ENCODE peak calls at places on chromosomes 5 and 9, in four cellular contexts. Z is HCT116, Y is mesendoderm, R is SK-N-SH. T is an unnamed sample.

GRCh38 chr9:133792721-133793470 is 54.7 kb upstream of the SARDH start:
- DNase-seq in Z (peak; percentile 16), Y (peak; percentile 47), R (peak; percentile 92), T (peak; percentile 89)

GRCh38 chr9:72557549-72557948 is 36.1 kb downstream of the TMC1 start:
- DNase-seq in Z (peak; percentile 94), Y (peak; percentile 75), R (no peak), T (peak; percentile 56)

GRCh38 chr5:80067531-80067930 is 32.4 kb downstream of the THBS4 start:
- DNase-seq in Z (no peak), Y (no peak), R (no peak), T (peak; percentile 10)

GRCh38 chr9:5569357-5569756 is 59.0 kb downstream of the PDCD1LG2 start:
- DNase-seq in Z (no peak), Y (no peak), R (no peak), T (no peak)

GRCh38 chr5:158765407-158765806 is 334.3 kb downstream of the EBF1 start:
- DNase-seq in Z (no peak), Y (no peak), R (no peak), T (no peak)

GRCh38 chr5:116271432-116271831 is 186.6 kb downstream of the COMMD10 start:
- DNase-seq in Z (no peak), Y (no peak), R (no peak), T (no peak)

GRCh38 chr9:83479765-83480164 is 58.4 kb downstream of the FRMD3 start:
- DNase-seq in Z (no peak), Y (no peak), R (no peak), T (no peak)

GRCh38 chr5:50751064-50751657 is 84.7 kb downstream of the PARP8 start:
- DNase-seq in Z (peak; percentile 32), Y (peak; percentile 74), R (peak; percentile 48), T (peak; percentile 49)

GRCh38 chr5:175711472-175712312 is 53.8 kb downstream of the HRH2 start:
- DNase-seq in Z (no peak), Y (no peak), R (no peak), T (peak; percentile 26)

GRCh38 chr5:122999947-123000563 is 36.5 kb downstream of the PPIC start:
- DNase-seq in Z (peak; percentile 36), Y (peak; percentile 77), R (no peak), T (peak; percentile 91)

GRCh38 chr9:18623201-18623600 is 149.2 kb downstream of the ADAMTSL1 start:
- DNase-seq in Z (no peak), Y (no peak), R (no peak), T (no peak)

GRCh38 chr5:60903356-60903755 is 41.5 kb downstream of the ERCC8 start:
- DNase-seq in Z (no peak), Y (no peak), R (no peak), T (no peak)

GRCh38 chr5:92890841-92891244 is 690.2 kb downstream of the NR2F1-AS1 start:
- DNase-seq in Z (no peak), Y (no peak), R (no peak), T (no peak)

GRCh38 chr9:113990570-113990907 is 87.6 kb downstream of the AMBP start:
- DNase-seq in Z (no peak), Y (peak; percentile 20), R (no peak), T (no peak)

GRCh38 chr9:76665458-76665857 is 98.8 kb upstream of the PCA3 start:
- DNase-seq in Z (no peak), Y (no peak), R (no peak), T (no peak)

GRCh38 chr5:142544946-142545652 is 140.8 kb downstream of the FGF1 start:
- DNase-seq in Z (no peak), Y (peak; percentile 71), R (no peak), T (no peak)
- H3K9ac ChIP-seq in Z (no peak overlapping the region), Y (no peak overlapping the region), R (peak overlapping the region; percentile 11), T (no peak overlapping the region)

DNA sequence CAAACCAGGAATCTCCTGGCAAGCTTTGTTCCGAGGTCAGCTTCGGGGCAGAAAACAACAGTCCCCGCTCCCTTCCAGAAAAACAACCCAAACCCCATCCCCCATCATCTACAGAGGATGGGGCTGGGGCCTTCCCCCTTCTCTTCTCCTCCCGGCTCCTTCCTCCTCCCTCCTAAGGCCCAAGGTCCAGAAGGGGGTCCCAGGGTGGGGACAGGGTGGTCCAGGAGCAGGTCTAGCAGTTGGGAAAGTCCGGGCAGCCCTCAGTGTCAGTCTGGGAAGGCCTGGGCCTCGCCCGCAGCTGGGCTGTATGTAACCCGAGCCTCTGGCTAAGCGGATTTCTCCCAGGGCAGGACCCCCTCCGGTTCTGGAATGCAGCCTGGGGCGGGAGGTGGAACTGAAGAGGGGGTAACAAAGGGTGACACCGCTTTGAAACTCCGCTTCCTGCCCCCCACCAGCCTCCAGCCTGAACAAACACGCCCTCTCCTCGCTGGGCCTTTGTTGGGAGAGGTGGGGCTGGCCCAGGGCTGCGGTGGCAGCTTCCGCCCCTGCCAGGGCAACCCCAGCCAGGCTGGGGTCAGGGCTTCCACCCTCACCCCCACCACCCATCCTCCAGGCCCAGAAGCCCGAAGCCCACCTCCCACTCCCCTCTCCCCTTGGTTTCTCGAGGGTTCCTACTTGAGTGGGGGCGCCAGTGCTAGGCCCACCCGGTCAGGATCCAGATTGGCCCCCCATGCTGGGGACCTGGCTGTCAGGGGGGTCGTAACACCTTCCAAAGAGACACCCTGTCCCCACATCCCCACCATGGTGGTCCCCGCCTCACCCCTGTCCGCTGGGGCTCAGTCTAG is 63.5 kb downstream of the C9orf50 start:
- DNase-seq in Z (peak; percentile 89), Y (peak; percentile 98), R (no peak), T (peak; percentile 99)
- H3K9ac ChIP-seq in Z (peak overlapping the region; percentile 69), Y (peak overlapping the region; percentile 83), R (peak overlapping the region; percentile 55), T (peak overlapping the region; percentile 66)

GRCh38 chr5:15693933-15694332 is 194.0 kb downstream of the FBXL7 start:
- DNase-seq in Z (no peak), Y (peak; percentile 54), R (no peak), T (peak; percentile 62)
- H3K9ac ChIP-seq in Z (no peak overlapping the region), Y (no peak overlapping the region), R (no peak overlapping the region), T (no peak overlapping the region)

GRCh38 chr5:178992291-178992895 is 2.7 kb downstream of the GRM6 start:
- DNase-seq in Z (no peak), Y (no peak), R (no peak), T (no peak)

GRCh38 chr5:178990491-178990890 is 4.6 kb downstream of the GRM6 start:
- DNase-seq in Z (no peak), Y (no peak), R (no peak), T (no peak)

GRCh38 chr5:178993236-178993765 is 1.8 kb downstream of the GRM6 start:
- DNase-seq in Z (no peak), Y (no peak), R (no peak), T (no peak)

GRCh38 chr5:178989311-178989710 is 5.8 kb downstream of the GRM6 start:
- DNase-seq in Z (no peak), Y (no peak), R (no peak), T (no peak)

GRCh38 chr5:178991190-178992145 is 3.7 kb downstream of the GRM6 start:
- DNase-seq in Z (no peak), Y (no peak), R (no peak), T (no peak)
- H3K9ac ChIP-seq in Z (no peak overlapping the region), Y (no peak overlapping the region), R (no peak overlapping the region), T (no peak overlapping the region)

DNA sequence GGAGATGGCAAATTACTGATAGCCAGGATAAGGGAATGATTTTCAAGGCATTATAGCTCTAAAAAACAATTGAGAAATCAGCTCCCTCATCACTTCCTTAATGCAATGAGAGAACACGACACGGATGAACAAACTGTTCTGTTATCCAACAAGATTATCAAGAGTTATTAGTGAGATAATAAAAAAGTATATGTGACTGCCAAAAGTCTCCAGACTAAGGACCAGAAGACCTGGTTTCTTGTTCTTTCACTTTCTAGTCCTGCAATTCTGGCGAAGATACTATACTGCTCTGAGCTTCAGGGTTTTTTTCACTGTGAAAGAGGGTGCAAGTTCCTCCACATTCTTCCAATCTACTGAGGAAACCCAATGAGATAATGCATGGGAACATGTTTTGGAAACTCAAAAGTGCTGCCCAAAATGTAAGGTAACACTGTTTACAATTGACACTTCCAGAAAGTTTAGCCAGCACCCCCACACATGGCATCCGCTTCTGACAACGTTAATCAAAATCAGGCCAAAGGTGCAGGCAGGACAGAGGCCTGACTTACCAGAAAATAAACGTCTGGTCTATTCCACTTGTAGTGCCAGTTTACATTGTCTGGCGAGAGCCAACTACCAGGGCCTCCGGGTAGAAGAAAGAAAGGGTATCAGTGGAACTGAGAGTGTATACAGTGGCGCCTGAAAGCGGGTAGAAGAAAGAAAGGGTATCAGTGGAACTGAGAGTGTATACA is 254.3 kb downstream of the DOCK8 start:
- DNase-seq in Z (no peak), Y (no peak), R (no peak), T (no peak)
- H3K9ac ChIP-seq in Z (no peak overlapping the region), Y (peak overlapping the region; percentile 39), R (no peak overlapping the region), T (no peak overlapping the region)

DNA sequence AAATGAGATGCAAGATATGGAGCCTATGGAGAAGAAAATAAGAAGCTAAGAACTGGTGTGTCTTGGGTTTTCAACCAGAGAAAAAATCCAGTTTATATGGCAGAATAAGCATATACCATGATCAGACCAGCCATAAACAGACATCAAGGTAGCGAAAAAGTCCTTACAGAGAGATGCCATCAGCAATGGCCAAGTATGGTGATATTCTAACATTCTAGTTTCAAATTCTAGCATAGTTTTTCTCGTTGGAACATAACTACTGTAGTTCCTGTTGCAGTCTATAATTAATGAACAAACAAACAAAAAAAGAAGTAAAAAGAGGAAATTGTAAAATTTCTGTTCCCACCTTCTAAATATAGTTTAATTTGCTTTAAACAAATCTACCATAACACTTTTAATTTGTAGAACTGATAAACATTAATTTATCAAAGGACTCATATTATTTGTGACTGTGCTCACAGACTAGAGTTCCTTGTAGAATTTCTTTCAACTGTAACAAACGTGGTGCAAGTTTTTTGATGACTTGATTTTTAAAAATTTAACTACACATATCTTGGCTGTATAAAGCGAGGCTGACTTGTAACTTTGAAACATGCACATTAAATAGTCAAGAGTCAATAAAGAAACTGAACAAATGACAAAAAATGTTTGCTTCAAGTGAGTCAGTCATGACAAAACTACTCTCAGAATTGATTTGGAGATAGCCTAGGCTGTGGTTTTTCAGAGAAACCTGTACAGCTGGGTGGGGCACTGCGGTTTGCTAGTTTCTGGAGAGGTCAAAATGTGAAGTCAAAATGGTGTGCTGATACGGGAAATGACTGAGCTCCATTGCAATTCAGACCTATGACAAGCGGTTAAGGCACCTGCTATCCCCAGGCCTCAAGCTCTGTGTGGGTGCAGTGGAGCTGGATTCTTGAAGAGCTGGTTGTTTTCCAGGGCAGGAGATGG is 10.1 kb upstream of the CD180 start:
- DNase-seq in Z (peak; percentile 82), Y (no peak), R (no peak), T (no peak)
- H3K9ac ChIP-seq in Z (no peak overlapping the region), Y (no peak overlapping the region), R (no peak overlapping the region), T (no peak overlapping the region)

GRCh38 chr9:89428901-89429890 is 68.7 kb downstream of the SEMA4D start:
- DNase-seq in Z (no peak), Y (peak; percentile 95), R (no peak), T (peak; percentile 92)

GRCh38 chr9:89426389-89426961 is 71.4 kb downstream of the SEMA4D start:
- DNase-seq in Z (no peak), Y (no peak), R (no peak), T (no peak)

GRCh38 chr9:89428222-89428761 is 69.6 kb downstream of the SEMA4D start:
- DNase-seq in Z (no peak), Y (no peak), R (no peak), T (no peak)

GRCh38 chr9:89425921-89426388 is 72.0 kb downstream of the SEMA4D start:
- DNase-seq in Z (no peak), Y (no peak), R (no peak), T (no peak)

DNA sequence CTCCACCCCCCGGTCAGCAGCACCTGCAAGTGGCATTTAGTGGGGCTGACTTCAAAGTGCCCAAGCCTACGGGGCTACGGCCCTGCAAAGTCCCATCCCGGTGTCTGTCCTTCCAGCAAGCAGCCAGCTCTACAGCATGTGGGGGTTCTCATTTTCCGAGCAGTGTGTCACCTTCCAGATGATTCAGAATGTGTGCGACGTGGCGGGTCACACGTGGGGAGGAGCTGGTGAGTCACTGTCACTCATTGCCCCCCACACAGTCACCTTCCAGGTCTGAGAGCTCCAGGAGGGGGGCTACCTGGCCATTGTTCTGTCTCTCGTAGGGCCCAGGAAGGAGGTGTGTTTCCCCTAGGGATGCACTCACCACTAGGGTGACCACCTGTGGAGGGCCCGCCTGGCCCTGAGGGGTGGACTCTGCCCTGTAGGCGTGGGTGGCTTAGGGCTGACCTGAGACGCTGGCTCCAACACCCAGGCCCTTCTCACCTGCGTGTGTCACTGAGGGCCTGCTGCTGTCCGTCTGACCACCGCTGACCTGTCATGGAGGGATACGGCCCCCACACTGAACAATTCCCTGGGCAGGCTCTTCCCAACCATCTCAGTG is 70.2 kb downstream of the SEMA4D start:
- DNase-seq in Z (no peak), Y (no peak), R (no peak), T (no peak)
- H3K9ac ChIP-seq in Z (peak overlapping the region; percentile 11), Y (no peak overlapping the region), R (no peak overlapping the region), T (no peak overlapping the region)